ENCODE peak calls at places on chromosomes 2 and 18, in six cellular contexts. Q is Panc1, Z is esophagus muscularis mucosa, G is GM12878, F is stomach, M is spleen. B is an unnamed sample.

GRCh38 chr2:146415291-146415690 is 1429.5 kb upstream of the ACVR2A start:
- DNase-seq in Q (no peak), Z (no peak), G (no peak), F (no peak), M (no peak), B (no peak)

GRCh38 chr18:79791141-79791972 is 6.4 kb upstream of the KCNG2 start:
- DNase-seq in Q (no peak), Z (no peak), G (no peak), F (peak; percentile 43), M (peak; percentile 81), B (no peak)

GRCh38 chr2:222355860-222356259 is 57.1 kb upstream of the PAX3 start:
- DNase-seq in Q (no peak), Z (no peak), G (no peak), F (no peak), M (no peak), B (no peak)

GRCh38 chr2:175203621-175204496 is 22.3 kb upstream of the ATP5MC3 start:
- DNase-seq in Q (no peak), Z (no peak), G (no peak), F (peak; percentile 59), M (peak; percentile 76), B (no peak)

GRCh38 chr2:222535477-222535876 is 111.1 kb downstream of the SGPP2 start:
- DNase-seq in Q (no peak), Z (no peak), G (no peak), F (no peak), M (no peak), B (no peak)

GRCh38 chr2:54763636-54764291 is 40.3 kb downstream of the EML6 start:
- DNase-seq in Q (no peak), Z (no peak), G (no peak), F (no peak), M (no peak), B (no peak)

GRCh38 chr2:120520929-120521912 is 175.3 kb downstream of the INHBB start:
- DNase-seq in Q (peak; percentile 15), Z (no peak), G (no peak), F (peak; percentile 67), M (peak; percentile 53), B (no peak)

GRCh38 chr2:9214866-9215265 is 8.3 kb downstream of the ASAP2 start:
- DNase-seq in Q (no peak), Z (peak; percentile 12), G (no peak), F (no peak), M (no peak), B (peak; percentile 52)

GRCh38 chr2:19711470-19712372 is 190.1 kb downstream of the TTC32 start:
- DNase-seq in Q (peak; percentile 13), Z (no peak), G (no peak), F (no peak), M (no peak), B (no peak)

GRCh38 chr2:202695166-202695565 is 60.4 kb downstream of the FAM117B start:
- DNase-seq in Q (no peak), Z (no peak), G (no peak), F (no peak), M (no peak), B (no peak)

GRCh38 chr18:70158992-70159717 is 46.3 kb downstream of the RTTN start:
- DNase-seq in Q (no peak), Z (no peak), G (peak; percentile 68), F (no peak), M (no peak), B (no peak)

GRCh38 chr2:218860950-218861381 is 1.4 kb downstream of the WNT6 start:
- DNase-seq in Q (no peak), Z (no peak), G (no peak), F (no peak), M (peak; percentile 62), B (no peak)

GRCh38 chr18:41644466-41644865 is 310.6 kb upstream of the PIK3C3 start:
- DNase-seq in Q (no peak), Z (no peak), G (no peak), F (no peak), M (no peak), B (no peak)

GRCh38 chr2:238425979-238426567 is 654 bp upstream of the ASB1 start:
- DNase-seq in Q (no peak), Z (no peak), G (no peak), F (peak; percentile 25), M (peak; percentile 88), B (no peak)

GRCh38 chr2:219538488-219539294 is 4.9 kb downstream of the CHPF start:
- DNase-seq in Q (no peak), Z (no peak), G (no peak), F (no peak), M (no peak), B (no peak)

GRCh38 chr18:36440614-36441013 is 143.1 kb downstream of the FHOD3 start:
- DNase-seq in Q (no peak), Z (no peak), G (no peak), F (no peak), M (no peak), B (no peak)

GRCh38 chr2:819121-819520 is 131.5 kb upstream of the SNTG2 start:
- DNase-seq in Q (no peak), Z (peak; percentile 87), G (no peak), F (no peak), M (no peak), B (no peak)

GRCh38 chr2:241009601-241010530 is 11.4 kb downstream of the SNED1 start:
- DNase-seq in Q (no peak), Z (peak; percentile 91), G (no peak), F (peak; percentile 45), M (peak; percentile 80), B (peak; percentile 89)

GRCh38 chr2:241010531-241011295 is 12.3 kb downstream of the SNED1 start:
- DNase-seq in Q (no peak), Z (no peak), G (no peak), F (no peak), M (peak; percentile 69), B (peak; percentile 85)

GRCh38 chr2:241011751-241012510 is 13.5 kb downstream of the SNED1 start:
- DNase-seq in Q (no peak), Z (peak; percentile 70), G (no peak), F (peak; percentile 15), M (peak; percentile 58), B (peak; percentile 84)

GRCh38 chr2:241009191-241009590 is 10.8 kb downstream of the SNED1 start:
- DNase-seq in Q (no peak), Z (no peak), G (no peak), F (no peak), M (no peak), B (peak; percentile 70)

GRCh38 chr2:241011296-241011600 is 12.8 kb downstream of the SNED1 start:
- DNase-seq in Q (no peak), Z (peak; percentile 66), G (no peak), F (peak; percentile 11), M (peak; percentile 71), B (peak; percentile 79)
- H3K27ac ChIP-seq in Q (peak overlapping the region; percentile 39), Z (no peak overlapping the region), G (no peak overlapping the region), F (no peak overlapping the region), M (no peak overlapping the region), B (no peak overlapping the region)

DNA sequence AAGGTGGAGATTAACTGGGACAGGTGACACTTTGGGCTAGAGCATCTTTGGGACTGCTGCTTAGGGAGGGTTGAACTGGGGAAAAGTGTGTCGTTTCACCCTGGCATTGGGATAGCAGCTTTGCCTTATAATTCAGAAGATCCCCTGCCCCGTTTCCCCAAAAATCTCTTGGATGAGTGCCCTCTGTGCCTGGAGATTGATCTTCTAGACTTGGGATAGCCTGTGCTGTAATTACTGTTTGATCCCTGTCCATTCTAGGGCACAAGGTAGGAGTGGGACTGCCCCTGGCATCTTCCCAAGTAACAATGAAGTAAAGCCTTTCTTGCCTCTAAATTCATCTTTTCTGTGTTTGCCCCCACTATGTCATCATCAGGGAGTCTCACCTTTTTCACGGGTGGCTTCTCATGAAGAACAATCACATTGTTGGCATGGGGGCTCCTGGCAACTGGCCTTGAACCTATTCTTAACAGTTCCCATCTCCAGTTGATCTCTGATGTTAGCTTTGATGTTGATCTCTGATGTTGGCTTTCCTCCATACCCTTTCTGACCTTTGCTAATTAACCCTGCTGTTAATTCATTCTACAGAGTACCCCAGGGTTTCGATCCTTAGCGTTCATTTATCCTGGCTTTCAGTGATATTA is 21.6 kb downstream of the MTHFD2 start:
- DNase-seq in Q (no peak), Z (peak; percentile 47), G (no peak), F (no peak), M (no peak), B (no peak)
- TF ChIP-seq POLR2AphosphoS5 in Q (no peak), Z (no peak), G (peak; percentile 23), F (no peak), M (no peak), B (no peak)

DNA sequence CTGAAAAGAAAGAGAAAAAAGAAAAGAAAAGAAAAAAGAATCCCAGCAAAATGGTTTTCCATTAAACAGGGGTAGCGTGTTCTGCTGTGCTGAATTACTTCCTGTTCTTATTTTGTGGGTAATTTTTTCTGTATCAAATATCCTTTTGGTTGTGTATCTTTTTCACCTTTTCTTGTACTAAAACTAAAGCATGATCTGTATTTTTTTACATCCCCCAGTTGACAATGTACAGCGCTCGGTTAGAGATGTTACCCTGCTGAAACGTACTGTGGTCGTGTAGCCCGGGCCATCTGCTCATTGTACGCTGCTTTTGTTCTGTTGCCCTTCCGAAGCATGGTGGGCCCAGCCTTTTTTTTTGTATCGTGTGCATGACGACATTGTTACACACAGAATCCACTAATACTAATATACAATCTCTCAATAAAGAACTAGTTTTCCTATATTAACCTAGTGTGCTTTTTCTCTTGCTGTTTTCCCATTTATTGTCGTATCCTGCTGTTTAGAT is 233.1 kb downstream of the HAUS1 start:
- DNase-seq in Q (no peak), Z (no peak), G (no peak), F (no peak), M (peak; percentile 6), B (no peak)
- H3K27ac ChIP-seq in Q (no peak overlapping the region), Z (peak overlapping the region; percentile 13), G (no peak overlapping the region), F (no peak overlapping the region), M (peak overlapping the region; percentile 81), B (no peak overlapping the region)

GRCh38 chr18:13661051-13661778 is 65.1 kb downstream of the FAM210A start:
- DNase-seq in Q (no peak), Z (no peak), G (no peak), F (no peak), M (no peak), B (no peak)

GRCh38 chr18:13660510-13660909 is 65.8 kb downstream of the FAM210A start:
- DNase-seq in Q (no peak), Z (no peak), G (no peak), F (no peak), M (no peak), B (no peak)

GRCh38 chr18:13661779-13662271 is 64.5 kb downstream of the FAM210A start:
- DNase-seq in Q (no peak), Z (no peak), G (no peak), F (no peak), M (no peak), B (no peak)

GRCh38 chr18:13657974-13658373 is 68.4 kb downstream of the FAM210A start:
- DNase-seq in Q (no peak), Z (no peak), G (no peak), F (no peak), M (no peak), B (no peak)

DNA sequence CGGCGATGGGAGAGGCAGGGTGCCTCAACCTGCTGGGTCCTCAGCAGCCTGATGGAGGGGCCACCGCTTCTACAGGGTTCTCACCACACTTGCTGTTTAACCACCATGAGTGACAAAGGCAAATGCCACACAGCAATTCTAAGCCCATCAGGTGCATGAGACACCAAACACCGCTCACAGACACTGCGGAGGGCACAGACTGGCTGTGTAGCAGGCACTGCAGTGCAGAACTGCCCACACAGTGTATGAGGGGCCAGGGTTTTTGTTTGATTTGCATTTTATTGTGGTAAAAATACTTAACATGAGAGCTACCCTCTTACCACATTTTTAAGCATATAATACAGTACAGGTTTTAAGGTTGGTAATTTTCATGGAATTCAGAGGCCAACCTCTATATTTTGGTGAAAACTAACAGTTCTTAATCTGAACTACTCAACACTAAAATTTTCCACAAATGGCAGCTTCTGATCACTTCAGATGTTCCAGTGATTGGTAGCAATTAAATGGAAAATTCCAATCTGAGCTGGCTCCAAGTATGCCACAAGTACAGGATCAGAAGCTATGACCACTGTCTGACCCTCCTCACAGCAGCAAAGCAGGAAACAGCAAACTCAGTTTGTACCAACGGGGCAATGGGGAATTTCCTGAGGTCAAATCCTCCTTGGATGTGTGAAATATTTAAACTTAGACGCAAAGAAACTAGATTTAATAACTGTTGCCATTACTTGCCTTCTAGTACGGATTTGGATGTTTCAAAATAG is 67.7 kb downstream of the FAM210A start:
- DNase-seq in Q (no peak), Z (no peak), G (no peak), F (no peak), M (no peak), B (no peak)
- TF ChIP-seq POLR2AphosphoS5 in Q (no peak), Z (no peak), G (no peak), F (no peak), M (no peak), B (no peak)

B was measured in vagina.